ENCODE peak calls at places on chromosomes 16 and 17, in eight cellular contexts. U, M, T, W, X, G, J and S are unnamed samples.

GRCh38 chr17:5629133-5629532 is 44.8 kb upstream of the NLRP1 start:
- DNase-seq in U (no peak), M (no peak), T (peak), W (no peak), X (no peak), G (no peak), J (no peak), S (no peak)

GRCh38 chr17:77750427-77751043 is 208.0 kb upstream of the TNRC6C start:
- DNase-seq in U (no peak), M (no peak), T (no peak), W (no peak), X (no peak), G (no peak), J (no peak), S (no peak)

GRCh38 chr17:17201271-17201670 is 4.9 kb downstream of the PLD6 start:
- DNase-seq in U (no peak), M (no peak), T (no peak), W (no peak), X (no peak), G (no peak), J (no peak), S (no peak)

GRCh38 chr16:70646260-70647241 is at the start of gene IL34:
- DNase-seq in U (no peak), M (no peak), T (peak), W (peak), X (peak), G (no peak), J (no peak), S (no peak)

GRCh38 chr17:80927791-80928216 is 63.8 kb upstream of the CHMP6 start:
- DNase-seq in U (no peak), M (peak), T (no peak), W (no peak), X (no peak), G (no peak), J (no peak), S (no peak)

GRCh38 chr16:61946019-61946418 is 90.2 kb downstream of the CDH8 start:
- DNase-seq in U (no peak), M (no peak), T (no peak), W (no peak), X (no peak), G (no peak), J (no peak), S (no peak)

GRCh38 chr17:74649909-74650308 is 26.4 kb upstream of the CD300E start:
- DNase-seq in U (no peak), M (no peak), T (no peak), W (no peak), X (no peak), G (no peak), J (no peak), S (no peak)

GRCh38 chr17:7884581-7885356 is 3.8 kb upstream of the CHD3 start:
- DNase-seq in U (no peak), M (peak), T (peak), W (peak), X (no peak), G (peak), J (no peak), S (no peak)

GRCh38 chr16:53156516-53156915 is 101.7 kb downstream of the CHD9 start:
- DNase-seq in U (no peak), M (no peak), T (peak), W (no peak), X (no peak), G (no peak), J (no peak), S (no peak)

GRCh38 chr16:78005881-78006280 is 16.5 kb upstream of the CLEC3A start:
- DNase-seq in U (no peak), M (peak), T (peak), W (no peak), X (no peak), G (peak), J (peak), S (no peak)

GRCh38 chr17:13786000-13786598 is 184.4 kb upstream of the HS3ST3A1 start:
- DNase-seq in U (no peak), M (no peak), T (peak), W (no peak), X (no peak), G (no peak), J (no peak), S (no peak)